ENCODE peak calls at places on chromosomes 6 and 20, in ten cellular contexts. C is osteocyte, Q is HCT116, G is Calu3, U is GM13977, I is A549, S is WERI-Rb-1, A is adrenal gland, X is AG04450, F is natural killer cell. L is an unnamed sample.

GRCh38 chr20:35116258-35116657 is 23.7 kb upstream of the TRPC4AP start:
- DNase-seq in Q (no peak), A (no peak), F (no peak), U (no peak), I (no peak), C (no peak), S (no peak), X (no peak), G (no peak), L (no peak)

GRCh38 chr6:4583026-4583425 is 193.2 kb upstream of the CDYL start:
- DNase-seq in G (no peak), I (no peak), C (peak), F (no peak), Q (no peak), S (no peak), U (no peak), A (no peak), X (no peak), L (no peak)

GRCh38 chr20:39893013-39893685 is 795.9 kb downstream of the MAFB start:
- DNase-seq in S (no peak), U (no peak), A (no peak), Q (no peak), G (no peak), C (no peak), I (no peak), F (no peak), X (peak), L (no peak)

GRCh38 chr6:21987501-21987957 is 309.3 kb downstream of the PRL start:
- DNase-seq in X (peak), F (peak), I (no peak), C (no peak), Q (peak), U (peak), A (peak), S (peak), G (peak), L (no peak)

GRCh38 chr6:87322304-87323212 is at the start of gene SMIM8:
- DNase-seq in A (peak), X (peak), F (peak), U (peak), I (peak), S (peak), Q (peak), G (peak), C (peak), L (peak)

GRCh38 chr6:158270389-158271127 is 41.7 kb upstream of the TULP4 start:
- DNase-seq in F (no peak), Q (no peak), I (no peak), G (no peak), A (no peak), S (no peak), U (no peak), X (no peak), C (no peak), L (no peak)

GRCh38 chr6:158756977-158757752 is 62.0 kb downstream of the EZR start:
- DNase-seq in A (no peak), Q (no peak), C (no peak), F (no peak), G (no peak), X (no peak), U (no peak), S (no peak), I (no peak), L (no peak)

GRCh38 chr6:158765509-158766068 is 53.6 kb downstream of the EZR start:
- DNase-seq in I (no peak), G (no peak), U (no peak), S (no peak), X (no peak), Q (no peak), A (no peak), F (no peak), C (no peak), L (no peak)

GRCh38 chr20:50292324-50293243 is 102.0 kb downstream of the CEBPB start:
- DNase-seq in G (peak), I (peak), X (peak), Q (no peak), A (peak), S (no peak), U (no peak), F (no peak), C (peak), L (no peak)

GRCh38 chr20:24650091-24650490 is 180.7 kb downstream of the SYNDIG1 start:
- DNase-seq in A (no peak), X (peak), F (no peak), C (no peak), I (no peak), S (no peak), Q (no peak), G (no peak), U (no peak), L (no peak)

GRCh38 chr6:27545271-27546046 is 72.6 kb upstream of the ZNF184 start:
- DNase-seq in X (peak), A (no peak), I (no peak), C (no peak), U (peak), S (no peak), G (peak), Q (peak), F (no peak), L (no peak)

GRCh38 chr20:45933231-45934045 is 1.0 kb upstream of the PCIF1 start:
- DNase-seq in C (peak), Q (peak), A (peak), I (peak), X (no peak), U (peak), S (peak), G (peak), F (peak), L (peak)
- TF ChIP-seq CTCF in C (peak), Q (peak), A (peak), I (peak), X (peak), U (peak), S (peak), G (peak), F (no peak), L (no peak)

GRCh38 chr20:62752671-62753501 is 43.4 kb upstream of the MRGBP start:
- DNase-seq in C (no peak), I (no peak), A (no peak), G (no peak), X (peak), Q (no peak), U (no peak), S (no peak), F (no peak), L (peak)
- TF ChIP-seq CTCF in C (no peak), I (no peak), A (no peak), G (no peak), X (no peak), Q (no peak), U (no peak), S (no peak), F (no peak), L (no peak)

GRCh38 chr20:63295846-63296245 is 2.9 kb downstream of the COL20A1 start:
- DNase-seq in C (no peak), I (no peak), X (no peak), Q (no peak), A (no peak), G (no peak), U (no peak), S (no peak), F (no peak), L (no peak)

GRCh38 chr20:63296411-63297299 is 3.7 kb downstream of the COL20A1 start:
- DNase-seq in A (no peak), S (no peak), C (no peak), G (no peak), X (no peak), U (no peak), Q (no peak), I (no peak), F (no peak), L (no peak)

GRCh38 chr20:63294536-63294900 is 1.5 kb downstream of the COL20A1 start:
- DNase-seq in S (no peak), X (no peak), F (no peak), A (no peak), Q (no peak), G (no peak), C (no peak), I (no peak), U (no peak), L (no peak)

GRCh38 chr20:63295018-63295417 is 2.0 kb downstream of the COL20A1 start:
- DNase-seq in X (no peak), G (no peak), U (no peak), A (no peak), F (no peak), C (no peak), S (no peak), I (no peak), Q (no peak), L (no peak)

DNA sequence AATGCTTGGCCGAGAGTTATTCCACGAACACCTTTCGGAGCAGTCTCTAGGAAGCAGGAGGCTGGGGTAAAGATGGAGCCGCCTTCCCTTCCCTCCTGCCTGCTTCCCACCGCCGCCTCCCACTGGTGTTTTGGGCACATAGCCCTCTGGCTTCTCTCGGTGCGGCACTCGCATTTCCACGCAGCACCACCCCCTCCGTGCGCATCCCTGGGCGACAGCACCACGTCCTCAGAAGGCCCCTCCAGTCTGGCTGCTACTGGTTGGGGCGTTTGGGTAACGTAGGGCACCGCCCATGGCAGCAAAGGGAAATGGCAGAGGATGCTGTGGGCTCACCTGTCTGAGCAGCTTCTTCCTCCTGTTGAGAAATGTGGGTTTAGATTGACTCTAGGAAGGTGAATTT is 2.4 kb downstream of the COL20A1 start:
- DNase-seq in X (no peak), S (peak), G (no peak), I (no peak), C (no peak), Q (no peak), A (no peak), F (no peak), U (no peak), L (no peak)
- TF ChIP-seq CTCF in X (no peak), S (peak), G (no peak), I (peak), C (peak), Q (peak), A (no peak), F (no peak), U (no peak), L (no peak)

GRCh38 chr6:80321011-80321410 is 214.5 kb downstream of the BCKDHB start:
- DNase-seq in Q (no peak), U (no peak), F (no peak), G (no peak), C (no peak), S (no peak), I (no peak), A (no peak), X (no peak), L (no peak)

GRCh38 chr6:80319286-80319685 is 212.8 kb downstream of the BCKDHB start:
- DNase-seq in G (no peak), F (no peak), U (no peak), X (no peak), Q (no peak), A (no peak), S (no peak), I (no peak), C (no peak), L (no peak)

GRCh38 chr6:80314531-80314930 is 208.1 kb downstream of the BCKDHB start:
- DNase-seq in G (no peak), Q (no peak), I (no peak), F (no peak), C (no peak), A (no peak), U (no peak), X (no peak), S (no peak), L (no peak)

DNA sequence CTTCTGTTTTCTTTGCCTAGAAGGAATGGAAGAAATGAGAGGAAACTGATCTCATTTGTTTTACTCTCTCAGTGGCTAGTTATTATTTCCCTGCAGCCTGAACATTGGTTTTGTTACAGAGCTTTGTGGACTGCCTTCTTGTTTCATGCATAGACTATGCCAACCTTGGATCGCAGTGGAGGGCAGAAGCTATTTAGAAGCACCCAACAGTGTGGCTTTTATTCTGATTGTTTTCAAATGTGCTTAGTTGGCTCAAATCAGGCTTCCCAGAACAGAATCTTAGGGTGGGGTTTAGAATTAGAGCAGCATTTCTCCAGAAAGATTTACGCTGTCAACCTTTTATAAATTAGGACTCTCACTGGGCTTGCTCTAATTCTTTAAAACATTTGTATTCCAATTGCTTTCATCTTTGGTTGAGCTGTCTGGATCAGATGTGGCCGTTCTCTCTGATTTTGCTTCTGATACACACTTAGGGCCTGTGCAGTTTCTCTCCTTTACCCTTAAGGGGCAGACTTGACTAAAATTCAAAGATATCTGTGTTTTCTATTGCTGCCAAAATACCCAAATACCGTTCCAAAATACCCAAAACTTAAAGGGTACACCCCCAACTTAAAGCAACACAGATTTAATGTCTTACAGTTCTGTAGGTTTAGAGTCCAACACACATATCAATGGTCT is 210.3 kb downstream of the BCKDHB start:
- DNase-seq in U (no peak), X (no peak), C (no peak), A (no peak), F (no peak), G (no peak), Q (no peak), S (no peak), I (no peak), L (no peak)
- TF ChIP-seq CTCF in U (no peak), X (peak), C (peak), A (no peak), F (no peak), G (no peak), Q (no peak), S (no peak), I (no peak), L (no peak)

DNA sequence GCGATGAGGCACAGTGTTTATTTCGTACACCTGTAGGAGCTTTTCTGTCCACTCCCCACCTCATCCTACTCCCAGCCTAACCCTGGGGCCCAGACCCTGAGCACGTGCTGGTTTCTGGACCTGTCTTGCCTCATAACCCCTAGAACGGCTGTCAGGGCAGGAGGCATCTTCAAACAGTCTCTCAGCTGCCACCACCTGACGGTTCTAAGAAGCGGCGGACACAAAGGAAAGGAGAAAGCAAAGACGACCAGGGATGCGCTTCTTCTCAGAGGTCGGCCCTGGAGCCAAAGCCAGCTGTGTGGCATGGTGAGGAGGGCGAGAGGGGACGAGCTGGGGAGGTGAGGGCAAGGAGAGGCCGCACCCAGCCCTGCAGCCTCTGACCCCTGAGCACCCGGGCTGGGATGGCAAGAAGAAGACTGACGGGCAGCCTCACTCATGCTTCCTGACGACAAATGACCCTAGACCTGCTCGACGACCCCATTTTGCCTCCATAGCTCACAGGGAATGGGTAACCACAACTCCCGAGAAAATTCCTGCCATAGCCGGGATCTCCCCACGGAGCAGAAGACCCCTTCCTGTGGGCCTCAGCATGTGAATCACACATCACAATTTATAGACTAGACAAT is 62.1 kb downstream of the WDR27 start:
- DNase-seq in F (no peak), U (no peak), G (no peak), Q (no peak), I (no peak), X (no peak), S (no peak), C (peak), A (no peak), L (no peak)
- TF ChIP-seq CTCF in F (no peak), U (no peak), G (no peak), Q (no peak), I (no peak), X (no peak), S (no peak), C (no peak), A (no peak), L (no peak)

DNA sequence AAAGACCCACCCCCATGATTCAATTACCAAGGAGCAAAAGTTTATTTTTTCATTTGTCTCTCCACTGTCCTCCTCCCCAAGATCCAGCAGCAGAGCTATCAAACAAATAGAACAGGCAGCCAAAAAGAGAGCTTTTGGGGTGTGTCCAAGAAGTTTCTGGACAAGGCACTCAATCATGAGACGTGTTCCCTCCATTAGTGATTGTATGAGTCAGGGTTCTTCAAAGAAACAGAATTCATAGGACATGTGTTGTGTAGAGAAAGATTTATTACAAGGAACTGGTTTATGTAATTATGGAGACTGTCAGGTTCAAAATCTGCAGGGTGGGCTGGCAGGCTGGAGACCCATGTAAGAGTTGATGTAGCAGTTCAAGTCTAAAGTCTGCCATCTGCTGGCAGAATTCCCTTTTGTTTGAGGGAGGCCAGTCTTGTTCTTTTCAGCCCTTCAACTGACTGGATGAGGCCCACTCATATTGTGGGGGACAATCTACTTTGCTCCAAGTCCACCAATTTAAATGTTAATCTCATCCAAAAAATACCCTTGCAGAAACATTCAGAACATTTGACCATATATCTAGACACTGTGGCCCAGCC is 248.1 kb upstream of the OPRM1 start:
- DNase-seq in F (no peak), S (peak), U (no peak), C (no peak), Q (peak), A (no peak), I (no peak), X (no peak), G (no peak), L (no peak)
- TF ChIP-seq CTCF in F (no peak), S (peak), U (peak), C (peak), Q (peak), A (no peak), I (peak), X (no peak), G (no peak), L (no peak)

DNA sequence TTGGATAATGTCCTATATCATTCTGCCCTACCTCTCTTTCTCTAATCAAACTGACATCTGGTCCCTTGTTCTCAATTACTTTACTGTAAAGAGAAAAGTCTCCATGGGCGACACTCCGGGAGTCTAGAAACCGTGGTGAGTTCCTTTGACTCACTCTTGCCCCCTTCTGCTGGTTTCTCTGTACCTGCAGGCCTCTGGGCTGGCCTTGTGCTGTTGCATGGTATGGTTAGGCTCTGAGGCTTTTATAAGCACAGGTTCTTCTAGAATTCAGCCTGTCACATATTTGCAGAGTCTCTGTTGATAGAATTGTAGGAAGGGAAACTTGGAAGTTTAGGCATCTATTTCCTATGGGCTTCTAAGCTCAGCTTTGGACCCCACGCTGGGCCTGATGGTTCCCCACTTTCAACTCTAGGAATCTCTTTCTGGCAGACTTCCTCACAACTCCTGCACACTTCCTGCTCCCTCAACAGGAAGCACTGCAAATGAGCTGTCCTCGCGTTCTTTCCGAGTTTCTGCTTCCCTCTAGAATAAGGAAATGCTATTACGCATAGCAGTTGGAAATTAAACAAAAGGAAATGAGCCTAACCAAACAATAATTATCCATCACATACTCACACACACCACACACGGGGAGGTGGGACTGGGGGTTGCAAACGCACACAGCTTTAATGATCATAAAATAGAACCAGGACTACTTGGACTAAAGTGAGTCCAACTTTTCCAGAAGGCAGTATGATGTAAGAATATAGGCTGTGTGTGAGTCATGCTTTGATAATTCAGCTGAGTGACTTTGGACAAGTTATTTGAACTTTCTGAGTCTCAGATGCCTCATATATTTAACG is 683.3 kb downstream of the QKI start:
- DNase-seq in X (no peak), A (peak), Q (no peak), S (peak), U (no peak), F (no peak), C (no peak), G (no peak), I (no peak), L (no peak)
- TF ChIP-seq CTCF in X (no peak), A (no peak), Q (no peak), S (peak), U (no peak), F (peak), C (peak), G (no peak), I (no peak), L (no peak)